ENCODE peak calls at places on chromosome 14, in eight cellular contexts. V is stimulated activated CD4-positive, alpha-beta T cell treated with anti-CD3 and anti-CD28 coated beads, Interleukin-2, amount 100 ng/mL, for 48 hours; D is ACHN; Z is Peyer's patch; I is cardiac septum; U is NCI-H1417; G is GM23338; J is RCC 7860. O is an unnamed sample.

GRCh38 chr14:97407701-97408407 is 610.7 kb downstream of the VRK1 start:
- DNase-seq in V (no peak), D (no peak), Z (no peak), I (no peak), U (no peak), G (peak), J (no peak), O (no peak)

GRCh38 chr14:95597784-95598204 is 62.9 kb downstream of the GLRX5 start:
- DNase-seq in V (no peak), D (peak), Z (no peak), I (peak), U (peak), G (peak), J (no peak), O (peak)

GRCh38 chr14:67837011-67837624 is 17.5 kb downstream of the RAD51B start:
- DNase-seq in V (no peak), D (peak), Z (peak), I (no peak), U (peak), G (peak), J (peak), O (no peak)

GRCh38 chr14:91283666-91284065 is 39.2 kb upstream of the GPR68 start:
- DNase-seq in V (no peak), D (no peak), Z (no peak), I (no peak), U (no peak), G (no peak), J (no peak), O (no peak)

GRCh38 chr14:37546621-37547447 is 48.2 kb downstream of the FOXA1 start:
- DNase-seq in V (no peak), D (no peak), Z (no peak), I (no peak), U (peak), G (no peak), J (no peak), O (no peak)

GRCh38 chr14:60490270-60490669 is 4.4 kb upstream of the C14orf39 start:
- DNase-seq in V (no peak), D (no peak), Z (no peak), I (no peak), U (no peak), G (no peak), J (no peak), O (no peak)

GRCh38 chr14:91229743-91230200 is 14.7 kb downstream of the GPR68 start:
- DNase-seq in V (peak), D (peak), Z (peak), I (no peak), U (no peak), G (no peak), J (peak), O (no peak)

GRCh38 chr14:24082411-24083080 is 11.2 kb downstream of the CPNE6 start:
- DNase-seq in V (no peak), D (no peak), Z (no peak), I (no peak), U (no peak), G (no peak), J (no peak), O (no peak)

GRCh38 chr14:25658988-25659387 is 609.0 kb upstream of the STXBP6 start:
- DNase-seq in V (no peak), D (no peak), Z (no peak), I (no peak), U (peak), G (no peak), J (no peak), O (no peak)

GRCh38 chr14:98458702-98459101 is 813.3 kb downstream of the BCL11B start:
- DNase-seq in V (no peak), D (no peak), Z (no peak), I (no peak), U (no peak), G (no peak), J (no peak), O (no peak)

GRCh38 chr14:68418192-68419118 is 374.4 kb downstream of the ZFP36L1 start:
- DNase-seq in V (no peak), D (no peak), Z (no peak), I (no peak), U (no peak), G (no peak), J (no peak), O (no peak)

GRCh38 chr14:77212933-77213656 is 31.5 kb downstream of the TMEM63C start:
- DNase-seq in V (peak), D (peak), Z (peak), I (no peak), U (peak), G (peak), J (no peak), O (peak)

GRCh38 chr14:90844321-90844720 is 28.1 kb upstream of the TTC7B start:
- DNase-seq in V (no peak), D (no peak), Z (no peak), I (no peak), U (no peak), G (no peak), J (no peak), O (no peak)

GRCh38 chr14:33567736-33568124 is 383.1 kb downstream of the EGLN3 start:
- DNase-seq in V (no peak), D (no peak), Z (no peak), I (no peak), U (no peak), G (no peak), J (no peak), O (no peak)

GRCh38 chr14:69708586-69709169 is 58.3 kb upstream of the SRSF5 start:
- DNase-seq in V (no peak), D (peak), Z (no peak), I (no peak), U (peak), G (peak), J (no peak), O (no peak)

GRCh38 chr14:101497910-101498860 is 63.1 kb upstream of the DIO3 start:
- DNase-seq in V (no peak), D (no peak), Z (no peak), I (peak), U (no peak), G (no peak), J (no peak), O (no peak)

GRCh38 chr14:63276016-63276415 is 42.7 kb downstream of the GPHB5 start:
- DNase-seq in V (no peak), D (no peak), Z (no peak), I (no peak), U (peak), G (peak), J (no peak), O (no peak)

GRCh38 chr14:87960013-87960787 is 32.8 kb downstream of the GALC start:
- DNase-seq in V (no peak), D (no peak), Z (no peak), I (no peak), U (no peak), G (no peak), J (no peak), O (no peak)

GRCh38 chr14:95363468-95363954 is 43.8 kb upstream of the CLMN start:
- DNase-seq in V (no peak), D (no peak), Z (no peak), I (no peak), U (no peak), G (no peak), J (no peak), O (no peak)

GRCh38 chr14:100531152-100531551 is 56.1 kb downstream of the BEGAIN start:
- DNase-seq in V (no peak), D (no peak), Z (no peak), I (no peak), U (no peak), G (no peak), J (no peak), O (no peak)

GRCh38 chr14:57617510-57617909 is 123.9 kb upstream of the CCDC198 start:
- DNase-seq in V (no peak), D (peak), Z (no peak), I (no peak), U (no peak), G (peak), J (no peak), O (no peak)

GRCh38 chr14:68210729-68211299 is 391.2 kb downstream of the RAD51B start:
- DNase-seq in V (peak), D (peak), Z (peak), I (no peak), U (no peak), G (no peak), J (peak), O (no peak)

GRCh38 chr14:35687335-35687939 is 121.7 kb downstream of the RALGAPA1 start:
- DNase-seq in V (peak), D (peak), Z (no peak), I (no peak), U (peak), G (peak), J (peak), O (no peak)

GRCh38 chr14:100529561-100530031 is 57.6 kb downstream of the BEGAIN start:
- DNase-seq in V (no peak), D (no peak), Z (peak), I (peak), U (no peak), G (no peak), J (no peak), O (peak)

GRCh38 chr14:26191123-26191522 is 406.7 kb downstream of the NOVA1 start:
- DNase-seq in V (no peak), D (peak), Z (no peak), I (no peak), U (peak), G (peak), J (no peak), O (no peak)

GRCh38 chr14:69999246-69999645 is 120.0 kb downstream of the SMOC1 start:
- DNase-seq in V (no peak), D (no peak), Z (no peak), I (no peak), U (peak), G (no peak), J (peak), O (no peak)

GRCh38 chr14:75822522-75823288 is 159.1 kb downstream of the TGFB3 start:
- DNase-seq in V (no peak), D (peak), Z (no peak), I (no peak), U (no peak), G (no peak), J (peak), O (no peak)

GRCh38 chr14:90661881-90662280 is 154.3 kb downstream of the TTC7B start:
- DNase-seq in V (no peak), D (no peak), Z (no peak), I (no peak), U (peak), G (peak), J (no peak), O (no peak)

GRCh38 chr14:59018978-59019377 is 169.5 kb upstream of the DAAM1 start:
- DNase-seq in V (no peak), D (no peak), Z (no peak), I (no peak), U (no peak), G (peak), J (no peak), O (no peak)

GRCh38 chr14:32345311-32345771 is 16.2 kb downstream of the AKAP6 start:
- DNase-seq in V (no peak), D (peak), Z (no peak), I (no peak), U (peak), G (no peak), J (no peak), O (no peak)

GRCh38 chr14:87229131-87229530 is 763.9 kb downstream of the GALC start:
- DNase-seq in V (no peak), D (no peak), Z (no peak), I (no peak), U (no peak), G (no peak), J (no peak), O (no peak)